ENCODE peak calls at places on chromosomes 2 and 18, in eight cellular contexts. O, T, M, X, B, I, D and A are unnamed samples.
A peak's percentile ranks its signal among the peaks of the same experiment; 100 is the strongest.

GRCh38 chr2:106261871-106262321 is 67.8 kb upstream of the UXS1 start:
- DNase-seq in O (peak; percentile 80), T (no peak), M (no peak), X (no peak), B (no peak), I (no peak), D (no peak), A (no peak)

GRCh38 chr2:287471-287885 is 413 bp downstream of the ALKAL2 start:
- DNase-seq in O (no peak), T (no peak), M (no peak), X (peak; percentile 58), B (no peak), I (no peak), D (no peak), A (peak; percentile 50)

GRCh38 chr2:60553496-60553991 is at the start of gene BCL11A:
- DNase-seq in O (no peak), T (peak; percentile 84), M (peak; percentile 35), X (peak; percentile 66), B (peak; percentile 90), I (peak; percentile 74), D (peak; percentile 57), A (no peak)

GRCh38 chr2:72276876-72277275 is 129.2 kb upstream of the CYP26B1 start:
- DNase-seq in O (no peak), T (no peak), M (no peak), X (no peak), B (no peak), I (no peak), D (no peak), A (no peak)

GRCh38 chr2:25524507-25524906 is 148.9 kb downstream of the DTNB start:
- DNase-seq in O (no peak), T (no peak), M (no peak), X (no peak), B (no peak), I (no peak), D (no peak), A (no peak)

GRCh38 chr18:46591821-46592391 is 65.1 kb downstream of the LOXHD1 start:
- DNase-seq in O (peak; percentile 89), T (no peak), M (peak; percentile 13), X (no peak), B (no peak), I (no peak), D (no peak), A (no peak)

GRCh38 chr18:72871091-72871490 is 3.3 kb upstream of the NETO1 start:
- DNase-seq in O (no peak), T (no peak), M (no peak), X (no peak), B (no peak), I (no peak), D (no peak), A (no peak)

GRCh38 chr18:23805898-23806297 is 116.6 kb downstream of the LAMA3 start:
- DNase-seq in O (peak; percentile 64), T (no peak), M (no peak), X (no peak), B (no peak), I (no peak), D (no peak), A (no peak)

GRCh38 chr2:218285604-218286003 is 6.7 kb downstream of the TMBIM1 start:
- DNase-seq in O (no peak), T (peak; percentile 88), M (no peak), X (no peak), B (peak; percentile 93), I (peak; percentile 86), D (no peak), A (peak; percentile 50)

GRCh38 chr2:127596311-127597045 is 49.5 kb upstream of the GPR17 start:
- DNase-seq in O (no peak), T (no peak), M (no peak), X (no peak), B (peak; percentile 25), I (no peak), D (no peak), A (no peak)

GRCh38 chr2:21866316-21866715 is 742.5 kb downstream of the TDRD15 start:
- DNase-seq in O (no peak), T (no peak), M (no peak), X (no peak), B (no peak), I (no peak), D (no peak), A (no peak)

GRCh38 chr2:161992526-161992925 is 81.5 kb downstream of the DPP4 start:
- DNase-seq in O (no peak), T (no peak), M (no peak), X (no peak), B (no peak), I (no peak), D (no peak), A (no peak)

GRCh38 chr2:222239945-222240675 is 58.7 kb downstream of the PAX3 start:
- DNase-seq in O (no peak), T (no peak), M (peak; percentile 5), X (no peak), B (no peak), I (no peak), D (no peak), A (no peak)

GRCh38 chr2:126645211-126645618 is 10.7 kb upstream of the GYPC start:
- DNase-seq in O (peak; percentile 31), T (no peak), M (no peak), X (peak; percentile 0), B (no peak), I (no peak), D (no peak), A (no peak)

GRCh38 chr18:36724591-36725001 is 104.2 kb downstream of the TPGS2 start:
- DNase-seq in O (no peak), T (no peak), M (no peak), X (no peak), B (no peak), I (no peak), D (no peak), A (peak; percentile 39)

GRCh38 chr2:217986256-217986961 is 16.4 kb downstream of the TNS1 start:
- DNase-seq in O (no peak), T (peak; percentile 21), M (no peak), X (no peak), B (peak; percentile 53), I (no peak), D (no peak), A (peak; percentile 50)

GRCh38 chr2:134669731-134670669 is 48.8 kb downstream of the TMEM163 start:
- DNase-seq in O (no peak), T (no peak), M (no peak), X (no peak), B (no peak), I (peak; percentile 80), D (no peak), A (no peak)

GRCh38 chr2:19068206-19068605 is 290.2 kb downstream of the OSR1 start:
- DNase-seq in O (no peak), T (no peak), M (no peak), X (no peak), B (no peak), I (no peak), D (no peak), A (no peak)

GRCh38 chr18:22169011-22169888 is at the start of gene GATA6:
- DNase-seq in O (no peak), T (peak; percentile 96), M (peak; percentile 84), X (peak; percentile 87), B (peak; percentile 89), I (peak; percentile 97), D (peak; percentile 85), A (peak; percentile 93)
- TF ChIP-seq POLR2A in O (peak; percentile 35), T (peak; percentile 50), M (peak; percentile 53), X (no peak), B (peak; percentile 81), I (peak; percentile 99), D (peak; percentile 38), A (peak; percentile 81)

GRCh38 chr2:233856184-233856583 is 1.8 kb upstream of the HJURP start:
- DNase-seq in O (peak; percentile 60), T (no peak), M (no peak), X (no peak), B (no peak), I (no peak), D (no peak), A (no peak)

GRCh38 chr2:233854241-233854981 is at the start of gene HJURP:
- DNase-seq in O (peak; percentile 98), T (peak; percentile 94), M (peak; percentile 97), X (peak; percentile 90), B (peak; percentile 95), I (peak; percentile 93), D (peak; percentile 91), A (peak; percentile 90)

GRCh38 chr2:233853353-233853752 is 982 bp downstream of the HJURP start:
- DNase-seq in O (peak; percentile 37), T (no peak), M (no peak), X (no peak), B (no peak), I (no peak), D (no peak), A (no peak)

GRCh38 chr2:233853883-233854240 is 473 bp downstream of the HJURP start:
- DNase-seq in O (no peak), T (no peak), M (no peak), X (no peak), B (no peak), I (no peak), D (no peak), A (no peak)

GRCh38 chr2:233855345-233855744 is 1.0 kb upstream of the HJURP start:
- DNase-seq in O (peak; percentile 72), T (no peak), M (no peak), X (no peak), B (no peak), I (no peak), D (no peak), A (no peak)
- H3K4me3 ChIP-seq in O (no peak overlapping the region), T (no peak overlapping the region), M (no peak overlapping the region), X (peak overlapping the region; percentile 96), B (no peak overlapping the region), I (no peak overlapping the region), D (peak overlapping the region; percentile 96), A (no peak overlapping the region)

DNA sequence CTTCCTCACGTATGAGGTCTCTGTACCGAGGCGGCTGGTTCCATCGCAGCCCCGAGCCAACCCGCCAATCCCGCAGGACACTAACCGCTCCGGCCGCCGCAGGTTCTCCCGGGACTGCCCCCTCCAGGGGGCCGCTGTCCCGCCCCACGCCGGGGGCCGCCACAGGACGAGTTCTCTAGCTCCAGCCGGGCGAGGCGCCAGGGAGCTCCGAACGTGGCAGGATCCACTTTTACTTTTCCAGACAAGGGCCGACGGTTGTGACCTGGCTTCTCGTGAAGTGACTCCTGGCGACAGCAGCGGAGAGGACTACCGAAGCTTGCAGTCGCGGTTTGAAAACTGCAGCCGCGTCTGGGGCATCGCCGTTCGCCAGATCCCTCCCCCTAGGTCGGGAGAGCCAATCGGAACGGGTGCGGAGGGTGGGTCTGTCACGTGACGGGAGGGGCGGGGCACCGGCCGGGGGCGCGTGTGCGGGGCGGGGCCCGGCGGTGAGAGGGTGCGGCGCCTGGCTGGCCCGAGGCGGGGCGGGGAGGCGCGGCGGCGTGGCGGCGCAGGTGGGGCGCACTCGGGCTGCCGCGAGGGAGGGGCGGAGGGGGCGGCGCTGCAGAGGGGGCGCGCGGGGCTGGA is at the start of gene STK17B:
- DNase-seq in O (peak; percentile 98), T (peak; percentile 95), M (peak; percentile 89), X (peak; percentile 89), B (peak; percentile 96), I (peak; percentile 96), D (peak; percentile 88), A (peak; percentile 91)
- TF ChIP-seq POLR2A in O (peak; percentile 50), T (peak; percentile 17), M (peak; percentile 92), X (peak; percentile 63), B (peak; percentile 87), I (peak; percentile 87), D (peak; percentile 96), A (peak; percentile 79)

DNA sequence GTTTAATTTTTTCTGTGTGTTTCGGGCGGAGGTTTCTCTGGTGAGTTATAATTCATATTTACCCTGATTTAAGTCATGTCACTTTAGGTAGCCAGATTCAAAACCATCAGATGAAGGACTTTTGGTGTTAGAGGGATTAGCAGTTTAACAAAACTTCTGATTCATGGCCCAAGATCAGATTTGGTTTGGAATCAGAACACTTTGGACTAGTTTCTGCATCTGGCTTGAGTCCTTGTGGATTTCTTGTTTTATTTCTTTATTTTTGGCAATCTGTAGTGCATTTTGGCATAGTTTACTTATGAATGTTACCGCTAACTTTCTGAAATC is 3.5 kb downstream of the NEDD4L start:
- DNase-seq in O (no peak), T (no peak), M (no peak), X (no peak), B (no peak), I (no peak), D (no peak), A (no peak)
- H3K4me3 ChIP-seq in O (no peak overlapping the region), T (no peak overlapping the region), M (peak overlapping the region; percentile 87), X (no peak overlapping the region), B (no peak overlapping the region), I (no peak overlapping the region), D (no peak overlapping the region), A (no peak overlapping the region)